ENCODE peak calls at places on chromosomes 3 and 15, in seven cellular contexts. One of them, this sample, is unnamed.

GRCh38 chr3:190449801-190450200 is at the start of gene TMEM207:
- DNase-seq in A549: no peak
- DNase-seq in NCI-H1694 treated with DMSO at 0.1 percent for 48 hours: no peak
- DNase-seq in epithelial cell of esophagus: no peak
- DNase-seq in IMR-90: no peak
- DNase-seq in endothelial cell: no peak
- DNase-seq in aorta: no peak
- DNase-seq in this sample: no peak

GRCh38 chr3:134463676-134464611 is 21.8 kb downstream of the ANAPC13 start:
- DNase-seq in A549: no peak
- DNase-seq in NCI-H1694 treated with DMSO at 0.1 percent for 48 hours: no peak
- DNase-seq in epithelial cell of esophagus: peak; percentile 54
- DNase-seq in IMR-90: peak; percentile 99
- DNase-seq in endothelial cell: peak; percentile 28
- DNase-seq in aorta: peak; percentile 91
- DNase-seq in this sample: peak; percentile 94

GRCh38 chr3:13229291-13229949 is 156.2 kb upstream of the IQSEC1 start:
- DNase-seq in A549: peak; percentile 53
- DNase-seq in NCI-H1694 treated with DMSO at 0.1 percent for 48 hours: no peak
- DNase-seq in epithelial cell of esophagus: peak; percentile 75
- DNase-seq in IMR-90: peak; percentile 7
- DNase-seq in endothelial cell: no peak
- DNase-seq in aorta: no peak
- DNase-seq in this sample: no peak

GRCh38 chr3:22536582-22536981 is 666.5 kb upstream of the UBE2E2 start:
- DNase-seq in A549: no peak
- DNase-seq in NCI-H1694 treated with DMSO at 0.1 percent for 48 hours: peak; percentile 5
- DNase-seq in epithelial cell of esophagus: peak; percentile 3
- DNase-seq in IMR-90: no peak
- DNase-seq in endothelial cell: no peak
- DNase-seq in aorta: no peak
- DNase-seq in this sample: no peak

GRCh38 chr3:71398157-71398836 is 185.2 kb downstream of the FOXP1 start:
- DNase-seq in A549: no peak
- DNase-seq in NCI-H1694 treated with DMSO at 0.1 percent for 48 hours: no peak
- DNase-seq in epithelial cell of esophagus: no peak
- DNase-seq in IMR-90: no peak
- DNase-seq in endothelial cell: no peak
- DNase-seq in aorta: no peak
- DNase-seq in this sample: no peak

GRCh38 chr3:153734777-153735551 is 386.2 kb upstream of the ARHGEF26 start:
- DNase-seq in A549: peak; percentile 80
- DNase-seq in NCI-H1694 treated with DMSO at 0.1 percent for 48 hours: no peak
- DNase-seq in epithelial cell of esophagus: peak; percentile 83
- DNase-seq in IMR-90: no peak
- DNase-seq in endothelial cell: no peak
- DNase-seq in aorta: no peak
- DNase-seq in this sample: no peak

GRCh38 chr3:70532806-70533205 is 220.4 kb upstream of the MDFIC2 start:
- DNase-seq in A549: no peak
- DNase-seq in NCI-H1694 treated with DMSO at 0.1 percent for 48 hours: no peak
- DNase-seq in epithelial cell of esophagus: no peak
- DNase-seq in IMR-90: no peak
- DNase-seq in endothelial cell: no peak
- DNase-seq in aorta: no peak
- DNase-seq in this sample: no peak

GRCh38 chr3:36212291-36212690 is 168.0 kb upstream of the STAC start:
- DNase-seq in A549: peak; percentile 12
- DNase-seq in NCI-H1694 treated with DMSO at 0.1 percent for 48 hours: peak; percentile 6
- DNase-seq in epithelial cell of esophagus: no peak
- DNase-seq in IMR-90: no peak
- DNase-seq in endothelial cell: no peak
- DNase-seq in aorta: no peak
- DNase-seq in this sample: no peak

GRCh38 chr3:149273096-149273751 is 51.6 kb upstream of the CP start:
- DNase-seq in A549: peak; percentile 92
- DNase-seq in NCI-H1694 treated with DMSO at 0.1 percent for 48 hours: peak; percentile 65
- DNase-seq in epithelial cell of esophagus: peak; percentile 85
- DNase-seq in IMR-90: peak; percentile 91
- DNase-seq in endothelial cell: peak; percentile 50
- DNase-seq in aorta: no peak
- DNase-seq in this sample: peak; percentile 71

GRCh38 chr3:188901671-188902331 is 270.0 kb upstream of the TPRG1 start:
- DNase-seq in A549: no peak
- DNase-seq in NCI-H1694 treated with DMSO at 0.1 percent for 48 hours: no peak
- DNase-seq in epithelial cell of esophagus: no peak
- DNase-seq in IMR-90: peak; percentile 29
- DNase-seq in endothelial cell: no peak
- DNase-seq in aorta: no peak
- DNase-seq in this sample: no peak

GRCh38 chr3:96931491-96931890 is 117.1 kb downstream of the EPHA6 start:
- DNase-seq in A549: no peak
- DNase-seq in NCI-H1694 treated with DMSO at 0.1 percent for 48 hours: no peak
- DNase-seq in epithelial cell of esophagus: no peak
- DNase-seq in IMR-90: no peak
- DNase-seq in endothelial cell: no peak
- DNase-seq in aorta: no peak
- DNase-seq in this sample: no peak

GRCh38 chr3:3578723-3579122 is 220.5 kb upstream of the LRRN1 start:
- DNase-seq in A549: no peak
- DNase-seq in NCI-H1694 treated with DMSO at 0.1 percent for 48 hours: no peak
- DNase-seq in epithelial cell of esophagus: no peak
- DNase-seq in IMR-90: no peak
- DNase-seq in endothelial cell: no peak
- DNase-seq in aorta: no peak
- DNase-seq in this sample: no peak

GRCh38 chr3:62665627-62666433 is 209.4 kb downstream of the CADPS start:
- DNase-seq in A549: peak; percentile 44
- DNase-seq in NCI-H1694 treated with DMSO at 0.1 percent for 48 hours: peak; percentile 41
- DNase-seq in epithelial cell of esophagus: peak; percentile 72
- DNase-seq in IMR-90: peak; percentile 18
- DNase-seq in endothelial cell: peak; percentile 85
- DNase-seq in aorta: no peak
- DNase-seq in this sample: peak; percentile 80

GRCh38 chr15:90982135-90982534 is 12.2 kb downstream of the PRC1 start:
- DNase-seq in A549: no peak
- DNase-seq in NCI-H1694 treated with DMSO at 0.1 percent for 48 hours: no peak
- DNase-seq in epithelial cell of esophagus: peak; percentile 77
- DNase-seq in IMR-90: peak; percentile 71
- DNase-seq in endothelial cell: no peak
- DNase-seq in aorta: no peak
- DNase-seq in this sample: no peak

GRCh38 chr15:50340431-50340830 is 14.6 kb downstream of the GABPB1 start:
- DNase-seq in A549: no peak
- DNase-seq in NCI-H1694 treated with DMSO at 0.1 percent for 48 hours: no peak
- DNase-seq in epithelial cell of esophagus: no peak
- DNase-seq in IMR-90: no peak
- DNase-seq in endothelial cell: no peak
- DNase-seq in aorta: no peak
- DNase-seq in this sample: no peak

GRCh38 chr3:120425196-120425595 is 25.6 kb downstream of the FSTL1 start:
- DNase-seq in A549: no peak
- DNase-seq in NCI-H1694 treated with DMSO at 0.1 percent for 48 hours: no peak
- DNase-seq in epithelial cell of esophagus: no peak
- DNase-seq in IMR-90: no peak
- DNase-seq in endothelial cell: no peak
- DNase-seq in aorta: no peak
- DNase-seq in this sample: no peak

GRCh38 chr15:38853608-38854007 is 289.0 kb upstream of the RASGRP1 start:
- DNase-seq in A549: peak; percentile 42
- DNase-seq in NCI-H1694 treated with DMSO at 0.1 percent for 48 hours: no peak
- DNase-seq in epithelial cell of esophagus: peak; percentile 47
- DNase-seq in IMR-90: peak; percentile 52
- DNase-seq in endothelial cell: peak; percentile 55
- DNase-seq in aorta: no peak
- DNase-seq in this sample: peak; percentile 8

GRCh38 chr3:193816656-193817311 is 223.8 kb downstream of the OPA1 start:
- DNase-seq in A549: peak; percentile 41
- DNase-seq in NCI-H1694 treated with DMSO at 0.1 percent for 48 hours: no peak
- DNase-seq in epithelial cell of esophagus: no peak
- DNase-seq in IMR-90: peak; percentile 11
- DNase-seq in endothelial cell: peak; percentile 60
- DNase-seq in aorta: peak; percentile 80
- DNase-seq in this sample: peak; percentile 66

GRCh38 chr3:185076219-185076618 is 76.6 kb downstream of the C3orf70 start:
- DNase-seq in A549: no peak
- DNase-seq in NCI-H1694 treated with DMSO at 0.1 percent for 48 hours: no peak
- DNase-seq in epithelial cell of esophagus: no peak
- DNase-seq in IMR-90: no peak
- DNase-seq in endothelial cell: no peak
- DNase-seq in aorta: no peak
- DNase-seq in this sample: no peak

GRCh38 chr15:91517491-91518200 is 335.9 kb upstream of the SLCO3A1 start:
- DNase-seq in A549: no peak
- DNase-seq in NCI-H1694 treated with DMSO at 0.1 percent for 48 hours: no peak
- DNase-seq in epithelial cell of esophagus: peak; percentile 31
- DNase-seq in IMR-90: peak; percentile 62
- DNase-seq in endothelial cell: no peak
- DNase-seq in aorta: no peak
- DNase-seq in this sample: no peak

GRCh38 chr15:70100495-70101331 is 3.0 kb upstream of the TLE3 start:
- DNase-seq in A549: peak; percentile 50
- DNase-seq in NCI-H1694 treated with DMSO at 0.1 percent for 48 hours: no peak
- DNase-seq in epithelial cell of esophagus: peak; percentile 56
- DNase-seq in IMR-90: peak; percentile 39
- DNase-seq in endothelial cell: peak; percentile 82
- DNase-seq in aorta: peak; percentile 84
- DNase-seq in this sample: peak; percentile 60

GRCh38 chr3:126113238-126113555 is 29.3 kb upstream of the SLC41A3 start:
- DNase-seq in A549: no peak
- DNase-seq in NCI-H1694 treated with DMSO at 0.1 percent for 48 hours: no peak
- DNase-seq in epithelial cell of esophagus: no peak
- DNase-seq in IMR-90: no peak
- DNase-seq in endothelial cell: no peak
- DNase-seq in aorta: peak; percentile 59
- DNase-seq in this sample: no peak

GRCh38 chr15:42084465-42085235 is 9.7 kb downstream of the PLA2G4D start:
- DNase-seq in A549: peak; percentile 52
- DNase-seq in NCI-H1694 treated with DMSO at 0.1 percent for 48 hours: no peak
- DNase-seq in epithelial cell of esophagus: peak; percentile 99
- DNase-seq in IMR-90: peak; percentile 37
- DNase-seq in endothelial cell: peak; percentile 82
- DNase-seq in aorta: peak; percentile 91
- DNase-seq in this sample: peak; percentile 65

GRCh38 chr3:52524752-52525661 is 8.7 kb downstream of the NT5DC2 start:
- DNase-seq in A549: no peak
- DNase-seq in NCI-H1694 treated with DMSO at 0.1 percent for 48 hours: no peak
- DNase-seq in epithelial cell of esophagus: peak; percentile 70
- DNase-seq in IMR-90: no peak
- DNase-seq in endothelial cell: no peak
- DNase-seq in aorta: peak; percentile 82
- DNase-seq in this sample: no peak

GRCh38 chr15:74835312-74835823 is 7.6 kb downstream of the ULK3 start:
- DNase-seq in A549: peak; percentile 80
- DNase-seq in NCI-H1694 treated with DMSO at 0.1 percent for 48 hours: peak; percentile 68
- DNase-seq in epithelial cell of esophagus: peak; percentile 79
- DNase-seq in IMR-90: peak; percentile 36
- DNase-seq in endothelial cell: peak; percentile 89
- DNase-seq in aorta: peak; percentile 84
- DNase-seq in this sample: no peak

GRCh38 chr15:40790723-40791122 is 16.2 kb upstream of the ZFYVE19 start:
- DNase-seq in A549: no peak
- DNase-seq in NCI-H1694 treated with DMSO at 0.1 percent for 48 hours: no peak
- DNase-seq in epithelial cell of esophagus: peak; percentile 57
- DNase-seq in IMR-90: no peak
- DNase-seq in endothelial cell: no peak
- DNase-seq in aorta: peak; percentile 37
- DNase-seq in this sample: no peak

GRCh38 chr15:101004986-101005747 is 86.0 kb downstream of the LRRK1 start:
- DNase-seq in A549: peak; percentile 56
- DNase-seq in NCI-H1694 treated with DMSO at 0.1 percent for 48 hours: no peak
- DNase-seq in epithelial cell of esophagus: no peak
- DNase-seq in IMR-90: no peak
- DNase-seq in endothelial cell: no peak
- DNase-seq in aorta: no peak
- DNase-seq in this sample: no peak

GRCh38 chr3:49469037-49469875 is 811 bp upstream of the DAG1 start:
- DNase-seq in A549: peak; percentile 68
- DNase-seq in NCI-H1694 treated with DMSO at 0.1 percent for 48 hours: no peak
- DNase-seq in epithelial cell of esophagus: peak; percentile 72
- DNase-seq in IMR-90: peak; percentile 68
- DNase-seq in endothelial cell: peak; percentile 54
- DNase-seq in aorta: peak; percentile 91
- DNase-seq in this sample: no peak

GRCh38 chr15:76312540-76313174 is 1.4 kb upstream of the ETFA start:
- DNase-seq in A549: peak; percentile 97
- DNase-seq in NCI-H1694 treated with DMSO at 0.1 percent for 48 hours: no peak
- DNase-seq in epithelial cell of esophagus: peak; percentile 93
- DNase-seq in IMR-90: peak; percentile 33
- DNase-seq in endothelial cell: no peak
- DNase-seq in aorta: no peak
- DNase-seq in this sample: no peak

GRCh38 chr3:151124476-151124875 is 39.0 kb downstream of the MED12L start:
- DNase-seq in A549: no peak
- DNase-seq in NCI-H1694 treated with DMSO at 0.1 percent for 48 hours: no peak
- DNase-seq in epithelial cell of esophagus: peak; percentile 68
- DNase-seq in IMR-90: no peak
- DNase-seq in endothelial cell: no peak
- DNase-seq in aorta: no peak
- DNase-seq in this sample: no peak

GRCh38 chr3:196654691-196655090 is 15.2 kb downstream of the NRROS start:
- DNase-seq in A549: no peak
- DNase-seq in NCI-H1694 treated with DMSO at 0.1 percent for 48 hours: no peak
- DNase-seq in epithelial cell of esophagus: peak; percentile 87
- DNase-seq in IMR-90: no peak
- DNase-seq in endothelial cell: no peak
- DNase-seq in aorta: no peak
- DNase-seq in this sample: no peak

GRCh38 chr15:40122239-40122638 is 13.6 kb upstream of the BMF start:
- DNase-seq in A549: no peak
- DNase-seq in NCI-H1694 treated with DMSO at 0.1 percent for 48 hours: no peak
- DNase-seq in epithelial cell of esophagus: no peak
- DNase-seq in IMR-90: no peak
- DNase-seq in endothelial cell: no peak
- DNase-seq in aorta: no peak
- DNase-seq in this sample: no peak

GRCh38 chr3:66196633-66197032 is 24.2 kb upstream of the SLC25A26 start:
- DNase-seq in A549: no peak
- DNase-seq in NCI-H1694 treated with DMSO at 0.1 percent for 48 hours: no peak
- DNase-seq in epithelial cell of esophagus: no peak
- DNase-seq in IMR-90: peak; percentile 10
- DNase-seq in endothelial cell: no peak
- DNase-seq in aorta: no peak
- DNase-seq in this sample: no peak

GRCh38 chr15:69568621-69569020 is 116.0 kb downstream of the RPLP1 start:
- DNase-seq in A549: no peak
- DNase-seq in NCI-H1694 treated with DMSO at 0.1 percent for 48 hours: no peak
- DNase-seq in epithelial cell of esophagus: peak; percentile 46
- DNase-seq in IMR-90: peak; percentile 83
- DNase-seq in endothelial cell: no peak
- DNase-seq in aorta: peak; percentile 50
- DNase-seq in this sample: no peak

GRCh38 chr3:126971891-126972351 is 11.0 kb upstream of the PLXNA1 start:
- DNase-seq in A549: no peak
- DNase-seq in NCI-H1694 treated with DMSO at 0.1 percent for 48 hours: no peak
- DNase-seq in epithelial cell of esophagus: no peak
- DNase-seq in IMR-90: peak; percentile 61
- DNase-seq in endothelial cell: no peak
- DNase-seq in aorta: peak; percentile 87
- DNase-seq in this sample: no peak